ENCODE peak calls at places on chromosome 2, in seven cellular contexts. O is GM23338, N is stomach, T is HCT116, B is transverse colon, H is HepG2, E is K562. U is an unnamed sample.

GRCh38 chr2:150045601-150046000 is 441.9 kb downstream of the RND3 start:
- DNase-seq in O (no peak), N (no peak), T (no peak), B (no peak), H (no peak), E (no peak), U (no peak)

GRCh38 chr2:66430906-66431619 is 3.9 kb upstream of the MEIS1 start:
- DNase-seq in O (peak; percentile 37), N (no peak), T (no peak), B (no peak), H (no peak), E (no peak), U (no peak)

GRCh38 chr2:214895469-214895868 is 86.0 kb upstream of the BARD1 start:
- DNase-seq in O (no peak), N (no peak), T (no peak), B (no peak), H (no peak), E (no peak), U (no peak)

GRCh38 chr2:235669983-235670962 is 176.4 kb downstream of the AGAP1 start:
- DNase-seq in O (peak; percentile 83), N (peak; percentile 58), T (no peak), B (peak; percentile 70), H (no peak), E (no peak), U (no peak)

GRCh38 chr2:121196132-121196848 is 88.7 kb downstream of the TFCP2L1 start:
- DNase-seq in O (peak; percentile 38), N (peak; percentile 82), T (no peak), B (no peak), H (no peak), E (no peak), U (no peak)

GRCh38 chr2:26861610-26862224 is 13.8 kb downstream of the DPYSL5 start:
- DNase-seq in O (no peak), N (no peak), T (no peak), B (no peak), H (no peak), E (no peak), U (no peak)

GRCh38 chr2:224882291-224883171 is 159.7 kb downstream of the DOCK10 start:
- DNase-seq in O (no peak), N (no peak), T (no peak), B (no peak), H (no peak), E (no peak), U (no peak)

GRCh38 chr2:160308915-160309314 is 108.8 kb upstream of the ITGB6 start:
- DNase-seq in O (peak; percentile 42), N (no peak), T (no peak), B (no peak), H (no peak), E (no peak), U (no peak)

GRCh38 chr2:72538486-72538885 is 287.3 kb downstream of the EXOC6B start:
- DNase-seq in O (no peak), N (no peak), T (no peak), B (no peak), H (no peak), E (no peak), U (no peak)

GRCh38 chr2:190534310-190535118 is at the start of gene NEMP2:
- DNase-seq in O (peak; percentile 90), N (peak; percentile 81), T (no peak), B (peak; percentile 84), H (peak; percentile 77), E (peak; percentile 83), U (peak; percentile 94)

GRCh38 chr2:101223814-101224231 is 28.9 kb upstream of the CNOT11 start:
- DNase-seq in O (no peak), N (no peak), T (no peak), B (peak; percentile 51), H (no peak), E (no peak), U (no peak)

GRCh38 chr2:150586858-150587257 is 99.4 kb upstream of the RND3 start:
- DNase-seq in O (no peak), N (no peak), T (no peak), B (no peak), H (peak; percentile 15), E (no peak), U (no peak)

DNA sequence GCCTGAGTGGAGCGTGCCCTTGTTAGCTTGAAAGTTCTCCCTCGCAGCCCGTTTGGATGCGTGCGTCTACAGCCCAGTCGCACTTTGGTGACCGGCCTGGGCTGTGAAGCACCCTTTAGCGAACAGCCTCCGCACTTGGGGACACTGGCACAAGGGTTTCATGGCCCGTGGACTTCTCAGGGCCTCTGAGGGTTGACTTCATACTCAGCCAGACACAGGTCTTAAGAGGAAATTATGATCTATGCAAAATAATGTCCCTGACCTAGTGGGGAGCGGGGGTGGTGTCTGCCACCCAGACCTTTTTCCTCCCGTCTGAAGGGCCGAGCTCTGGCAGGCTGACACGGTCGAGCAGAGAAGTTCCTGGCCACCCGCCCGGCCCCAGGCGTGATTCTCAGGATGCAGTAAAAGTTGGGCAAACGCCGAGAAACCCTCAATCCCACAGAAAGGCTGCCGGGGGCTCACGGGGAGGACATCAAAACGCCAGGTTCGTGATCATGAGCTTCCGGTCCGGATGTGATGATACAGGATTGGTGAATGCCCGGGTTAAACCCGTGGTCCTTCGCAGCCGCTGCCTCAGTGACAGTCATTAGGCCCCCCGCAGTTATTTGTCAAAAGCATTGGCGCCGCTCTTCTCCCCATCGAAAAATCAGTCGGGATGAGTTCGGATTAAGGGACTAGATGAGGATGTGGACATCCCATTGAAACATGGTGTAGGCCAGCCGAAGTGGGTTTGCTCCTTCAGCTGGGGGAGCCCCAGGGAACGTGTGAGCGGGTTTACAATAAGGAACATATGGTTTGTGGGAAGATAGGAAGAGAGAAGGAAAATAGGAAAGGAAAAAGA is 3.6 kb upstream of the PAX3 start:
- DNase-seq in O (peak; percentile 58), N (no peak), T (no peak), B (no peak), H (no peak), E (no peak), U (peak; percentile 80)
- H3K27me3 ChIP-seq in O (peaks cover 100% of the 10 kb centered on the region), N (peaks cover 100% of the 10 kb centered on the region), T (peaks cover 27% of the 10 kb centered on the region), B (peaks cover 100% of the 10 kb centered on the region), H (peaks cover 35% of the 10 kb centered on the region), E (no peaks in the 10 kb centered on the region), U (peaks cover 13% of the 10 kb centered on the region)

GRCh38 chr2:15751477-15751876 is 159.8 kb downstream of the DDX1 start:
- DNase-seq in O (no peak), N (no peak), T (no peak), B (no peak), H (no peak), E (no peak), U (no peak)

GRCh38 chr2:15750822-15751221 is 159.2 kb downstream of the DDX1 start:
- DNase-seq in O (no peak), N (no peak), T (no peak), B (no peak), H (no peak), E (no peak), U (no peak)

GRCh38 chr2:15748736-15749323 is 157.2 kb downstream of the DDX1 start:
- DNase-seq in O (peak; percentile 92), N (peak; percentile 35), T (peak; percentile 55), B (peak; percentile 20), H (peak; percentile 62), E (peak; percentile 78), U (no peak)

GRCh38 chr2:15750433-15750814 is 158.8 kb downstream of the DDX1 start:
- DNase-seq in O (no peak), N (no peak), T (no peak), B (no peak), H (no peak), E (no peak), U (no peak)

DNA sequence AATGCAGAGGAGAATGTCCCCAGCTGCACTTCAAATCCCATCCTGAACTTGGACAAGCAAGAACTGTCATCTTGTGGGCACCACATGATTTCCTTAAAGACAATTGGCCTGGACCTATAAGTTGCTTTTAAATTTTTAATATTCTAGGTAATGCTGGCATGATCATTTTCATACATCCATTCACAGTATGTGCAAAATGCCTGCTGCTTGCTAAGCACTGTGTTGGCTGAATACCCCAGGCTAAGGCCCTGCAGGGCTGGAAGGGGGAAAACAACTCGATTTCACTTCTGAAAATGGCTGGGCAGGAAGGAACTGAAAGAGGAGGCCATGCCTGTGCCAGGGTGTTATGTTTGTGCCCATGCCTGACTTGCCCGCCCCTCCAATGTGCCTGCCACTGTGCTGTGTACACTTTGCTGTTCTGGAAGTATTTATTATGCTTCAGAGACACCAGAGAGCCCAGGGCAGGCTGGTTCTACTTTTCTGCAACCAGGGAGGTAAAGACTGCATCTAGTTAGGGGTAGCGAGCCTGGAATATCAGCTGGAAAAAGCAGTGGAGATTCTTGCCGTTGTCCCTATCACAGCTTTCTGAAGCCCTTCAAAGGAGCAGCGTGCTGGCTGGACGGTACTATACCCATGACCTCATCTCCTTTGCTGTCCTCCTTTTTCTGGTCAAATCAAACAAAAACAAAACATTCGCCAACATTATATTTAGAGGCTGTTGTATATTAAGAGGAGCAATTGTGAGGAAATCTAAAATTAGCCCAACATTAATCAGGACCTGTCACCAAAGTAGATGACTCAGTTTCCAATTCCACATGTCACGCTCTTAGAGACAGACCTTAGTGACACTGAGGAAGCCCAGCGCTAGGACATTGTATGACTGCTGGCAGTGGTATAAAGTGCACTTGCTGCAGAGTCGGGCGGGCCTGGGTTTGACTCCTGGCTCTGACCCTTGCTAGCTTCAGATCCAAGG is 158.1 kb downstream of the DDX1 start:
- DNase-seq in O (no peak), N (no peak), T (no peak), B (no peak), H (no peak), E (no peak), U (no peak)
- TF ChIP-seq POLR2AphosphoS5 in O (no peak), N (no peak), T (no peak), B (no peak), H (no peak), E (no peak), U (no peak)

GRCh38 chr2:127139766-127140165 is 32.8 kb upstream of the BIN1 start:
- DNase-seq in O (no peak), N (no peak), T (no peak), B (no peak), H (no peak), E (no peak), U (no peak)
- TF ChIP-seq CTCF in O (no peak), N (no peak), T (no peak), B (no peak), H (no peak), E (no peak), U (no peak)

GRCh38 chr2:221377061-221377460 is 195.0 kb downstream of the EPHA4 start:
- DNase-seq in O (no peak), N (no peak), T (no peak), B (no peak), H (no peak), E (no peak), U (no peak)

GRCh38 chr2:221374234-221374633 is 197.9 kb downstream of the EPHA4 start:
- DNase-seq in O (no peak), N (no peak), T (no peak), B (no peak), H (no peak), E (no peak), U (no peak)

GRCh38 chr2:221380686-221381085 is 191.4 kb downstream of the EPHA4 start:
- DNase-seq in O (no peak), N (no peak), T (no peak), B (no peak), H (no peak), E (no peak), U (no peak)

GRCh38 chr2:221380049-221380448 is 192.1 kb downstream of the EPHA4 start:
- DNase-seq in O (peak; percentile 19), N (no peak), T (no peak), B (no peak), H (no peak), E (no peak), U (no peak)

DNA sequence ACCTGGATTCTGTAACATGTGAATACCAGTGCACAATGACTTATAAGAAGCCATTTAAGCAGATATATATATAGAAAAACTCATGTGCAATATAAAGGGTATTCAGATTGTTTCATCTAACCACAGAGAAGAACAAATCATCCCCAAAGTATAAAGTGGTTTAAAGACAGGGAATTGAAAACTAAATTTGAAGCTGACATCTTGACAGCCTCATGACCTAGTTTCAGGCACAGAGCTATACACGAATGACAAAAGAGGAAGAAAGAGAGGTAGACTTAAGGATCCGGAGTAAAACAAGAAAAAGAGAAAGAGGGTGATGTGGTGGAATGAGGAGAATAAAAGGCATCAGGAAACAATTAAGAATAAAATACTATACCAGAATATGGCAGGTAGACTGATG is 194.5 kb downstream of the EPHA4 start:
- DNase-seq in O (no peak), N (no peak), T (no peak), B (no peak), H (no peak), E (no peak), U (no peak)
- H3K27me3 ChIP-seq in O (no peaks in the 10 kb centered on the region), N (no peaks in the 10 kb centered on the region), T (no peaks in the 10 kb centered on the region), B (no peaks in the 10 kb centered on the region), H (no peaks in the 10 kb centered on the region), E (no peaks in the 10 kb centered on the region), U (no peaks in the 10 kb centered on the region)